ENCODE peak calls at places on chromosomes 13 and 19, in four cellular contexts. G is IMR-90, J is uterus, Q is esophagus muscularis mucosa. O is an unnamed sample.

GRCh38 chr13:85772379-85772778 is 26.8 kb downstream of the SLITRK6 start:
- DNase-seq in G (peak; percentile 7), J (no peak), Q (no peak), O (no peak)

GRCh38 chr13:94433055-94433947 is 46.2 kb downstream of the DCT start:
- DNase-seq in G (no peak), J (no peak), Q (peak; percentile 88), O (no peak)

GRCh38 chr19:50639121-50640112 is at the start of gene SYT3:
- DNase-seq in G (peak; percentile 27), J (no peak), Q (no peak), O (peak; percentile 48)

GRCh38 chr13:44307844-44308243 is 65.8 kb upstream of the SERP2 start:
- DNase-seq in G (no peak), J (no peak), Q (no peak), O (peak; percentile 34)

GRCh38 chr13:98143601-98144500 is 957 bp downstream of the FARP1 start:
- DNase-seq in G (peak; percentile 44), J (peak; percentile 31), Q (no peak), O (no peak)

GRCh38 chr13:51856027-51856736 is 5.6 kb upstream of the CCDC70 start:
- DNase-seq in G (no peak), J (no peak), Q (no peak), O (no peak)

GRCh38 chr19:29260477-29261317 is 47.7 kb upstream of the UQCRFS1 start:
- DNase-seq in G (peak; percentile 4), J (no peak), Q (peak; percentile 60), O (no peak)

GRCh38 chr13:41019027-41019487 is at the start of gene ELF1:
- DNase-seq in G (peak; percentile 52), J (no peak), Q (no peak), O (peak; percentile 59)

GRCh38 chr19:54473071-54473941 is at the start of gene CDC42EP5:
- DNase-seq in G (peak; percentile 85), J (peak; percentile 84), Q (peak; percentile 93), O (peak; percentile 50)

GRCh38 chr13:110356362-110356761 is 49.3 kb downstream of the COL4A2 start:
- DNase-seq in G (no peak), J (no peak), Q (no peak), O (no peak)

GRCh38 chr19:35555301-35556005 is 8.0 kb downstream of the ATP4A start:
- DNase-seq in G (peak; percentile 35), J (no peak), Q (no peak), O (no peak)

GRCh38 chr13:113452942-113453901 is at the start of gene ADPRHL1:
- DNase-seq in G (no peak), J (no peak), Q (no peak), O (no peak)

GRCh38 chr13:44243198-44243852 is 130.3 kb upstream of the SERP2 start:
- DNase-seq in G (peak; percentile 74), J (no peak), Q (no peak), O (peak; percentile 35)

GRCh38 chr19:39187552-39187943 is 9.2 kb upstream of the NCCRP1 start:
- DNase-seq in G (no peak), J (no peak), Q (no peak), O (no peak)

GRCh38 chr19:15479391-15480345 is at the start of gene PGLYRP2:
- DNase-seq in G (no peak), J (no peak), Q (no peak), O (peak; percentile 64)

GRCh38 chr19:54478677-54479266 is 5.7 kb upstream of the CDC42EP5 start:
- DNase-seq in G (peak; percentile 49), J (no peak), Q (no peak), O (no peak)

GRCh38 chr13:19791953-19792537 is 9.3 kb upstream of the PSPC1 start:
- DNase-seq in G (no peak), J (no peak), Q (no peak), O (no peak)

GRCh38 chr13:41562083-41562482 is 104.7 kb downstream of the RGCC start:
- DNase-seq in G (peak; percentile 92), J (peak; percentile 78), Q (no peak), O (no peak)

GRCh38 chr19:47848871-47849473 is 10.1 kb upstream of the TPRX2 start:
- DNase-seq in G (no peak), J (no peak), Q (no peak), O (no peak)

GRCh38 chr13:36414461-36414860 is 17.8 kb upstream of the CCNA1 start:
- DNase-seq in G (no peak), J (no peak), Q (no peak), O (no peak)

GRCh38 chr13:109146912-109147624 is 517.7 kb downstream of the MYO16 start:
- DNase-seq in G (peak; percentile 89), J (no peak), Q (no peak), O (no peak)

GRCh38 chr13:22061806-22062391 is 391.0 kb downstream of the FGF9 start:
- DNase-seq in G (no peak), J (no peak), Q (peak; percentile 87), O (no peak)

GRCh38 chr19:34075661-34076091 is 96.6 kb upstream of the LSM14A start:
- DNase-seq in G (no peak), J (no peak), Q (no peak), O (no peak)

GRCh38 chr19:10748195-10748923 is 30.5 kb downstream of the DNM2 start:
- DNase-seq in G (no peak), J (no peak), Q (no peak), O (no peak)

GRCh38 chr13:104757712-104758111 is 1691.5 kb upstream of the SLC10A2 start:
- DNase-seq in G (no peak), J (no peak), Q (no peak), O (no peak)

GRCh38 chr19:4338441-4339350 is at the start of gene STAP2:
- DNase-seq in G (no peak), J (no peak), Q (no peak), O (peak; percentile 77)

GRCh38 chr19:7197760-7198696 is 96.2 kb downstream of the INSR start:
- DNase-seq in G (peak; percentile 94), J (peak; percentile 94), Q (peak; percentile 97), O (peak; percentile 95)

GRCh38 chr13:44653261-44653660 is 77.1 kb upstream of the TSC22D1 start:
- DNase-seq in G (peak; percentile 37), J (no peak), Q (no peak), O (no peak)

GRCh38 chr13:77509221-77509620 is 26.3 kb upstream of the SCEL start:
- DNase-seq in G (peak; percentile 8), J (no peak), Q (no peak), O (no peak)

GRCh38 chr13:86585826-86586225 is 786.6 kb upstream of the SLITRK6 start:
- DNase-seq in G (peak; percentile 93), J (no peak), Q (no peak), O (no peak)

GRCh38 chr13:106513025-106513424 is 22.4 kb downstream of the EFNB2 start:
- DNase-seq in G (peak; percentile 45), J (no peak), Q (no peak), O (no peak)

GRCh38 chr13:73748404-73748803 is 385.8 kb downstream of the KLF12 start:
- DNase-seq in G (no peak), J (no peak), Q (no peak), O (no peak)

GRCh38 chr13:48110132-48110868 is 15.4 kb upstream of the MED4 start:
- DNase-seq in G (no peak), J (no peak), Q (no peak), O (no peak)

GRCh38 chr19:54002495-54003315 is 11.3 kb downstream of the CACNG6 start:
- DNase-seq in G (no peak), J (no peak), Q (no peak), O (no peak)

GRCh38 chr13:73303858-73304257 is 245.1 kb downstream of the KLF5 start:
- DNase-seq in G (peak; percentile 75), J (no peak), Q (no peak), O (no peak)

GRCh38 chr13:91401916-91402315 is 3.5 kb downstream of the GPC5 start:
- DNase-seq in G (no peak), J (no peak), Q (no peak), O (no peak)

GRCh38 chr13:91397595-91397994 is 826 bp upstream of the GPC5 start:
- DNase-seq in G (no peak), J (no peak), Q (no peak), O (no peak)

GRCh38 chr13:91400094-91400462 is 1.7 kb downstream of the GPC5 start:
- DNase-seq in G (no peak), J (no peak), Q (no peak), O (no peak)

GRCh38 chr13:91398413-91399188 is at the start of gene GPC5:
- DNase-seq in G (peak; percentile 43), J (peak; percentile 67), Q (no peak), O (peak; percentile 80)

DNA sequence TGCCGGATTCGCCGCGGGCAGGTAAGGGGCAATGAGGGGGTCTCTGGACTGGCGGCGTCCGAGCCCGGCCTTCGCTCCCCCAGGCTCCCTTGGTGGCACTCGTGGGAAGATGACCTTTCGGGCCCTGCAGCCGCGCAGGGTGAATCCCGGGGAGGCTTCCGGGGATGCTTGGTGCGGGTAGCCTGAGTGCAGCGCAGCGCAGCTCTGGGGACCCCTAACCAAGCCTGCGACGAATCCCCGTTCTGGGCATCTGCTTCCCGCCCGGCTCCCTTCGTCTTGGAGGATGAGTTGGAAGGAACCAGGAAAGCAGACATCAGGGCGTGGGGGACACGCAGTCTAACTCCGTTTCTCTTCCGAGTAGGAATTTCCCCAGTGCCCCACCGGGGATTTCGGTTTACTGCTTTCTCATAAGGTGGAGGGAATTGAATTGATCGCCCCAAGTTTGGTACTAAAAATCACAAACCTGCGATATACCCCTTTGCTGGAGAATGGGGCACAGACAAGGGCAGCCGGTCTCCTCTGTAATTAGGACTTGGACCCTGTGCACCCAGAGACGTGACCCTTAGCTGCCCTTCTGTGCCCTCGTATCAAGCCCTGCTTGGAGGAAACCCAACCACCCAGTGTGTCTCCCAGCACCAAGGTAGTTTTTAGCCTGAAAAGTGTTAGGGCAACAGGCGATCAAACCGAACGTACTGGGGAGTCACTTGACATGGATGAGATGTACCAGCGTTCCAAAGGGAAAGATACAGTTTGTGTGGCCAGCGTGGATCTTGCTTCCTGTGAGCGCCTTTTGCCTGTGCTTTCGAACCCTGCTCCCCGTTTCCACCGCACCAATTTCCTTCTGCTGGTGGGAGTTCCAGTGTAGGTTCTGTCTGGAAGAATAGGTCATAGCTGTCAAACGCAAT is 1.0 kb downstream of the GPC5 start:
- DNase-seq in G (no peak), J (no peak), Q (no peak), O (no peak)
- H3K27me3 ChIP-seq in G (peaks cover 22% of the 10 kb centered on the region), J (peaks cover 5% of the 10 kb centered on the region), Q (peaks cover 62% of the 10 kb centered on the region), O (no peaks in the 10 kb centered on the region)

GRCh38 chr13:100100115-100100879 is 11.4 kb downstream of the PCCA start:
- DNase-seq in G (peak; percentile 87), J (no peak), Q (no peak), O (peak; percentile 53)
- H3K4me3 ChIP-seq in G (no peak overlapping the region), J (no peak overlapping the region), Q (no peak overlapping the region), O (no peak overlapping the region)

GRCh38 chr19:6092329-6093286 is 17.7 kb downstream of the RFX2 start:
- DNase-seq in G (peak; percentile 88), J (peak; percentile 78), Q (no peak), O (peak; percentile 80)
- TF ChIP-seq POLR2A in G (peak; percentile 51), J (peak; percentile 13), Q (no peak), O (no peak)

GRCh38 chr13:27978301-27978968 is 9.3 kb upstream of the CDX2 start:
- DNase-seq in G (no peak), J (no peak), Q (no peak), O (no peak)

GRCh38 chr13:27976362-27977177 is 7.5 kb upstream of the CDX2 start:
- DNase-seq in G (no peak), J (no peak), Q (no peak), O (peak; percentile 15)

GRCh38 chr13:27975579-27976361 is 6.7 kb upstream of the CDX2 start:
- DNase-seq in G (no peak), J (no peak), Q (no peak), O (peak; percentile 24)

GRCh38 chr13:27979001-27979643 is 9.4 kb downstream of the URAD start:
- DNase-seq in G (no peak), J (no peak), Q (no peak), O (no peak)

GRCh38 chr13:27977476-27978300 is 8.6 kb upstream of the CDX2 start:
- DNase-seq in G (no peak), J (no peak), Q (no peak), O (no peak)
- H3K27me3 ChIP-seq in G (peaks cover 94% of the 10 kb centered on the region), J (no peaks in the 10 kb centered on the region), Q (peaks cover 100% of the 10 kb centered on the region), O (peaks cover 100% of the 10 kb centered on the region)